ENCODE peak calls at places on chromosome 5, in eight cellular contexts. One of them, this sample, is unnamed.

GRCh38 chr5:162654661-162655406 is 587.3 kb downstream of the GABRG2 start:
- DNase-seq in heart right ventricle: no peak
- DNase-seq in fibroblast of lung: no peak
- DNase-seq in astrocyte of the spinal cord: no peak
- DNase-seq in epithelial cell of esophagus: no peak
- DNase-seq in neural progenitor cell: no peak
- DNase-seq in AG04449: no peak
- DNase-seq in IMR-90: no peak
- DNase-seq in this sample: no peak

GRCh38 chr5:179798144-179798770 is 4.5 kb downstream of the LTC4S start:
- DNase-seq in fibroblast of lung: no peak
- DNase-seq in neural progenitor cell: no peak
- DNase-seq in epithelial cell of esophagus: no peak
- DNase-seq in IMR-90: no peak
- DNase-seq in heart right ventricle: no peak
- DNase-seq in astrocyte of the spinal cord: no peak
- DNase-seq in AG04449: no peak
- DNase-seq in this sample: no peak

GRCh38 chr5:123809594-123810172 is 297.7 kb downstream of the CSNK1G3 start:
- DNase-seq in IMR-90: no peak
- DNase-seq in epithelial cell of esophagus: peak; percentile 15
- DNase-seq in fibroblast of lung: no peak
- DNase-seq in neural progenitor cell: no peak
- DNase-seq in astrocyte of the spinal cord: no peak
- DNase-seq in AG04449: no peak
- DNase-seq in heart right ventricle: no peak
- DNase-seq in this sample: no peak

GRCh38 chr5:172802585-172803176 is 31.4 kb upstream of the ERGIC1 start:
- DNase-seq in neural progenitor cell: no peak
- DNase-seq in astrocyte of the spinal cord: peak; percentile 67
- DNase-seq in IMR-90: peak; percentile 83
- DNase-seq in fibroblast of lung: peak; percentile 75
- DNase-seq in heart right ventricle: no peak
- DNase-seq in epithelial cell of esophagus: peak; percentile 29
- DNase-seq in AG04449: no peak
- DNase-seq in this sample: peak; percentile 68

GRCh38 chr5:4228708-4229107 is 633.1 kb downstream of the IRX1 start:
- DNase-seq in epithelial cell of esophagus: no peak
- DNase-seq in neural progenitor cell: no peak
- DNase-seq in fibroblast of lung: no peak
- DNase-seq in heart right ventricle: no peak
- DNase-seq in AG04449: no peak
- DNase-seq in astrocyte of the spinal cord: no peak
- DNase-seq in IMR-90: no peak
- DNase-seq in this sample: no peak

GRCh38 chr5:137753986-137754235 is 252 bp downstream of the HNRNPA0 start:
- DNase-seq in epithelial cell of esophagus: no peak
- DNase-seq in IMR-90: no peak
- DNase-seq in fibroblast of lung: no peak
- DNase-seq in AG04449: no peak
- DNase-seq in neural progenitor cell: no peak
- DNase-seq in astrocyte of the spinal cord: no peak
- DNase-seq in heart right ventricle: no peak
- DNase-seq in this sample: no peak

GRCh38 chr5:1782385-1783213 is 17.0 kb downstream of the MRPL36 start:
- DNase-seq in epithelial cell of esophagus: no peak
- DNase-seq in IMR-90: no peak
- DNase-seq in astrocyte of the spinal cord: no peak
- DNase-seq in AG04449: no peak
- DNase-seq in heart right ventricle: no peak
- DNase-seq in neural progenitor cell: no peak
- DNase-seq in fibroblast of lung: no peak
- DNase-seq in this sample: no peak

GRCh38 chr5:169538935-169539334 is 44.6 kb upstream of the SPDL1 start:
- DNase-seq in neural progenitor cell: no peak
- DNase-seq in heart right ventricle: peak; percentile 56
- DNase-seq in epithelial cell of esophagus: no peak
- DNase-seq in AG04449: no peak
- DNase-seq in fibroblast of lung: no peak
- DNase-seq in IMR-90: no peak
- DNase-seq in astrocyte of the spinal cord: no peak
- DNase-seq in this sample: no peak

GRCh38 chr5:107466233-107466769 is 204.4 kb downstream of the EFNA5 start:
- DNase-seq in IMR-90: peak; percentile 66
- DNase-seq in heart right ventricle: no peak
- DNase-seq in astrocyte of the spinal cord: peak; percentile 80
- DNase-seq in neural progenitor cell: peak; percentile 75
- DNase-seq in fibroblast of lung: peak; percentile 44
- DNase-seq in AG04449: peak; percentile 59
- DNase-seq in epithelial cell of esophagus: peak; percentile 99
- DNase-seq in this sample: peak; percentile 97

GRCh38 chr5:73792687-73793320 is 166.8 kb downstream of the ARHGEF28 start:
- DNase-seq in astrocyte of the spinal cord: peak; percentile 78
- DNase-seq in epithelial cell of esophagus: peak; percentile 80
- DNase-seq in heart right ventricle: peak; percentile 73
- DNase-seq in neural progenitor cell: peak; percentile 75
- DNase-seq in IMR-90: peak; percentile 76
- DNase-seq in AG04449: no peak
- DNase-seq in fibroblast of lung: peak; percentile 81
- DNase-seq in this sample: peak; percentile 87

GRCh38 chr5:142143878-142144277 is 35.3 kb downstream of the NDFIP1 start:
- DNase-seq in astrocyte of the spinal cord: peak; percentile 36
- DNase-seq in IMR-90: peak; percentile 58
- DNase-seq in epithelial cell of esophagus: peak; percentile 55
- DNase-seq in neural progenitor cell: peak; percentile 30
- DNase-seq in AG04449: no peak
- DNase-seq in fibroblast of lung: peak; percentile 71
- DNase-seq in heart right ventricle: no peak
- DNase-seq in this sample: peak; percentile 76

GRCh38 chr5:79236364-79236969 is 536 bp downstream of the JMY start:
- DNase-seq in heart right ventricle: no peak
- DNase-seq in astrocyte of the spinal cord: peak; percentile 6
- DNase-seq in fibroblast of lung: no peak
- DNase-seq in IMR-90: peak; percentile 20
- DNase-seq in AG04449: no peak
- DNase-seq in epithelial cell of esophagus: peak; percentile 41
- DNase-seq in neural progenitor cell: peak; percentile 80
- DNase-seq in this sample: peak; percentile 30

GRCh38 chr5:64690417-64691151 is at the start of gene SHISAL2B:
- DNase-seq in fibroblast of lung: peak; percentile 27
- DNase-seq in IMR-90: no peak
- DNase-seq in neural progenitor cell: peak; percentile 78
- DNase-seq in heart right ventricle: no peak
- DNase-seq in AG04449: no peak
- DNase-seq in astrocyte of the spinal cord: peak; percentile 23
- DNase-seq in epithelial cell of esophagus: peak; percentile 31
- DNase-seq in this sample: peak; percentile 20

GRCh38 chr5:154757647-154758406 is 2.6 kb downstream of the LARP1 start:
- DNase-seq in heart right ventricle: no peak
- DNase-seq in neural progenitor cell: peak; percentile 22
- DNase-seq in fibroblast of lung: no peak
- DNase-seq in AG04449: no peak
- DNase-seq in IMR-90: peak; percentile 22
- DNase-seq in astrocyte of the spinal cord: no peak
- DNase-seq in epithelial cell of esophagus: peak; percentile 86
- DNase-seq in this sample: no peak

GRCh38 chr5:118447350-118447749 is 541.0 kb downstream of the DTWD2 start:
- DNase-seq in neural progenitor cell: no peak
- DNase-seq in epithelial cell of esophagus: peak; percentile 21
- DNase-seq in IMR-90: no peak
- DNase-seq in fibroblast of lung: no peak
- DNase-seq in astrocyte of the spinal cord: no peak
- DNase-seq in AG04449: no peak
- DNase-seq in heart right ventricle: no peak
- DNase-seq in this sample: no peak

GRCh38 chr5:6637022-6637421 is 3.8 kb downstream of the SRD5A1 start:
- DNase-seq in fibroblast of lung: no peak
- DNase-seq in heart right ventricle: no peak
- DNase-seq in astrocyte of the spinal cord: no peak
- DNase-seq in neural progenitor cell: no peak
- DNase-seq in AG04449: no peak
- DNase-seq in epithelial cell of esophagus: no peak
- DNase-seq in IMR-90: no peak
- DNase-seq in this sample: no peak

GRCh38 chr5:67015577-67016290 is 180.9 kb downstream of the CD180 start:
- DNase-seq in heart right ventricle: no peak
- DNase-seq in astrocyte of the spinal cord: peak; percentile 57
- DNase-seq in neural progenitor cell: no peak
- DNase-seq in IMR-90: peak; percentile 86
- DNase-seq in fibroblast of lung: peak; percentile 71
- DNase-seq in epithelial cell of esophagus: peak; percentile 73
- DNase-seq in AG04449: no peak
- DNase-seq in this sample: peak; percentile 56

GRCh38 chr5:43638556-43638955 is 35.6 kb downstream of the NNT start:
- DNase-seq in neural progenitor cell: no peak
- DNase-seq in epithelial cell of esophagus: no peak
- DNase-seq in IMR-90: peak; percentile 43
- DNase-seq in fibroblast of lung: peak; percentile 21
- DNase-seq in AG04449: no peak
- DNase-seq in heart right ventricle: no peak
- DNase-seq in astrocyte of the spinal cord: no peak
- DNase-seq in this sample: peak; percentile 36

GRCh38 chr5:93611900-93612898 is 29.2 kb downstream of the NR2F1 start:
- DNase-seq in fibroblast of lung: peak; percentile 67
- DNase-seq in astrocyte of the spinal cord: peak; percentile 63
- DNase-seq in epithelial cell of esophagus: peak; percentile 18
- DNase-seq in AG04449: no peak
- DNase-seq in heart right ventricle: no peak
- DNase-seq in neural progenitor cell: peak; percentile 81
- DNase-seq in IMR-90: peak; percentile 43
- DNase-seq in this sample: no peak

GRCh38 chr5:135850671-135851070 is 16.2 kb downstream of the SLC25A48 start:
- DNase-seq in astrocyte of the spinal cord: no peak
- DNase-seq in IMR-90: no peak
- DNase-seq in heart right ventricle: no peak
- DNase-seq in AG04449: no peak
- DNase-seq in neural progenitor cell: no peak
- DNase-seq in epithelial cell of esophagus: no peak
- DNase-seq in fibroblast of lung: no peak
- DNase-seq in this sample: no peak

GRCh38 chr5:30749971-30750370 is 443.5 kb upstream of the CDH6 start:
- DNase-seq in IMR-90: peak; percentile 33
- DNase-seq in astrocyte of the spinal cord: peak; percentile 32
- DNase-seq in AG04449: no peak
- DNase-seq in neural progenitor cell: no peak
- DNase-seq in epithelial cell of esophagus: peak; percentile 20
- DNase-seq in fibroblast of lung: no peak
- DNase-seq in heart right ventricle: no peak
- DNase-seq in this sample: no peak

GRCh38 chr5:56986631-56986957 is 34.7 kb upstream of the MIER3 start:
- DNase-seq in heart right ventricle: no peak
- DNase-seq in fibroblast of lung: no peak
- DNase-seq in neural progenitor cell: no peak
- DNase-seq in epithelial cell of esophagus: peak; percentile 34
- DNase-seq in AG04449: peak; percentile 4
- DNase-seq in astrocyte of the spinal cord: no peak
- DNase-seq in IMR-90: no peak
- DNase-seq in this sample: no peak
- H3K4me3 ChIP-seq in heart right ventricle: no peak overlapping the region
- H3K4me3 ChIP-seq in fibroblast of lung: no peak overlapping the region
- H3K4me3 ChIP-seq in neural progenitor cell: no peak overlapping the region
- H3K4me3 ChIP-seq in epithelial cell of esophagus: no peak overlapping the region
- H3K4me3 ChIP-seq in AG04449: no peak overlapping the region
- H3K4me3 ChIP-seq in astrocyte of the spinal cord: no peak overlapping the region
- H3K4me3 ChIP-seq in IMR-90: no peak overlapping the region
- H3K4me3 ChIP-seq in this sample: no peak overlapping the region

GRCh38 chr5:15946026-15946425 is 233.6 kb downstream of the MARCHF11 start:
- DNase-seq in neural progenitor cell: no peak
- DNase-seq in astrocyte of the spinal cord: no peak
- DNase-seq in fibroblast of lung: no peak
- DNase-seq in heart right ventricle: no peak
- DNase-seq in epithelial cell of esophagus: no peak
- DNase-seq in AG04449: no peak
- DNase-seq in IMR-90: peak; percentile 8
- DNase-seq in this sample: peak; percentile 27

GRCh38 chr5:15943487-15943886 is 236.1 kb downstream of the MARCHF11 start:
- DNase-seq in IMR-90: peak; percentile 75
- DNase-seq in astrocyte of the spinal cord: peak; percentile 28
- DNase-seq in AG04449: peak; percentile 33
- DNase-seq in heart right ventricle: no peak
- DNase-seq in neural progenitor cell: no peak
- DNase-seq in epithelial cell of esophagus: no peak
- DNase-seq in fibroblast of lung: peak; percentile 60
- DNase-seq in this sample: peak; percentile 20

GRCh38 chr5:15951550-15951949 is 228.0 kb downstream of the MARCHF11 start:
- DNase-seq in heart right ventricle: no peak
- DNase-seq in astrocyte of the spinal cord: no peak
- DNase-seq in neural progenitor cell: no peak
- DNase-seq in fibroblast of lung: no peak
- DNase-seq in AG04449: no peak
- DNase-seq in epithelial cell of esophagus: no peak
- DNase-seq in IMR-90: no peak
- DNase-seq in this sample: no peak

GRCh38 chr5:15951126-15951525 is 228.5 kb downstream of the MARCHF11 start:
- DNase-seq in epithelial cell of esophagus: no peak
- DNase-seq in astrocyte of the spinal cord: no peak
- DNase-seq in IMR-90: no peak
- DNase-seq in fibroblast of lung: no peak
- DNase-seq in heart right ventricle: no peak
- DNase-seq in neural progenitor cell: no peak
- DNase-seq in AG04449: no peak
- DNase-seq in this sample: no peak

GRCh38 chr5:15948225-15948624 is 231.4 kb downstream of the MARCHF11 start:
- DNase-seq in neural progenitor cell: no peak
- DNase-seq in heart right ventricle: no peak
- DNase-seq in epithelial cell of esophagus: peak; percentile 22
- DNase-seq in astrocyte of the spinal cord: no peak
- DNase-seq in fibroblast of lung: peak; percentile 37
- DNase-seq in AG04449: no peak
- DNase-seq in IMR-90: peak; percentile 8
- DNase-seq in this sample: no peak
- TF ChIP-seq CTCF in neural progenitor cell: no peak
- TF ChIP-seq CTCF in heart right ventricle: no peak
- TF ChIP-seq CTCF in epithelial cell of esophagus: peak; percentile 49
- TF ChIP-seq CTCF in astrocyte of the spinal cord: peak; percentile 6
- TF ChIP-seq CTCF in fibroblast of lung: no peak
- TF ChIP-seq CTCF in AG04449: no peak
- TF ChIP-seq CTCF in IMR-90: no peak
- TF ChIP-seq CTCF in this sample: peak; percentile 4

DNA sequence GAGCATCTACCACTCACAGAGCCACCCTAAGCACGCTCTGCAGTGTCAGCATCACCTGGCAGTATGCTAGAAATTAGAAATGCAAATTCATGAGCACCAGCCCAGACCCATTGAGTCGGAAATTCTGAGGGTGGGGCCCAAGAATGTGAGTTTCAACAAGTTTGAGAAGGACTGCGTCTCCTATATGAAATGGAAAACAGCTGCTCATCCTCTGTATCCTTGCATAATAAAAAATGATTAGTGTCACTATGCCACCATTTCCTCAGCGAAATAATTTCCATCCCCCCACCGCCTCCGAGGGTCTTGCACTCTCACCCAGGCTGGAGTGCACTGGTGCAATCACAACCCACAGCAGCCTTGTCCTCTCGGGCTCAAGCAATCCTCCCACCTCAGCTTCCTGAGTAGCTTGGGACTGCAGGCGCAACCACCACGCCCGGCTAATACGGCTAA is 1.3 kb upstream of the IQGAP2 start:
- DNase-seq in neural progenitor cell: no peak
- DNase-seq in IMR-90: no peak
- DNase-seq in AG04449: no peak
- DNase-seq in epithelial cell of esophagus: no peak
- DNase-seq in astrocyte of the spinal cord: no peak
- DNase-seq in heart right ventricle: no peak
- DNase-seq in fibroblast of lung: no peak
- DNase-seq in this sample: no peak
- H3K4me3 ChIP-seq in neural progenitor cell: peak overlapping the region; percentile 74
- H3K4me3 ChIP-seq in IMR-90: no peak overlapping the region
- H3K4me3 ChIP-seq in AG04449: no peak overlapping the region
- H3K4me3 ChIP-seq in epithelial cell of esophagus: no peak overlapping the region
- H3K4me3 ChIP-seq in astrocyte of the spinal cord: no peak overlapping the region
- H3K4me3 ChIP-seq in heart right ventricle: peak overlapping the region; percentile 70
- H3K4me3 ChIP-seq in fibroblast of lung: no peak overlapping the region
- H3K4me3 ChIP-seq in this sample: no peak overlapping the region

GRCh38 chr5:167263185-167263584 is 1028.3 kb upstream of the WWC1 start:
- DNase-seq in heart right ventricle: no peak
- DNase-seq in neural progenitor cell: no peak
- DNase-seq in astrocyte of the spinal cord: no peak
- DNase-seq in AG04449: peak; percentile 23
- DNase-seq in fibroblast of lung: no peak
- DNase-seq in epithelial cell of esophagus: no peak
- DNase-seq in IMR-90: no peak
- DNase-seq in this sample: no peak
- TF ChIP-seq CTCF in heart right ventricle: no peak
- TF ChIP-seq CTCF in neural progenitor cell: no peak
- TF ChIP-seq CTCF in astrocyte of the spinal cord: no peak
- TF ChIP-seq CTCF in AG04449: no peak
- TF ChIP-seq CTCF in fibroblast of lung: no peak
- TF ChIP-seq CTCF in epithelial cell of esophagus: no peak
- TF ChIP-seq CTCF in IMR-90: no peak
- TF ChIP-seq CTCF in this sample: no peak

This sample was measured in fibroblast of pulmonary artery.